ENCODE peak calls at places on chromosomes 11 and 22, in seven cellular contexts. One of them, this sample, is unnamed. For H3K4me1 and H3K27me3, the result is how much of the 10 kb centered on the place peaks cover.

GRCh38 chr11:38278457-38279141 is 1680.6 kb upstream of the RAG2 start:
- DNase-seq in upper lobe of right lung: no peak
- DNase-seq in mesendoderm: no peak
- DNase-seq in CD4-positive, alpha-beta memory T cell: no peak
- DNase-seq in breast epithelium: no peak
- DNase-seq in neuronal stem cell: no peak
- DNase-seq in heart right ventricle: no peak
- DNase-seq in this sample: no peak

GRCh38 chr11:17405232-17406005 is 17.0 kb upstream of the KCNJ11 start:
- DNase-seq in heart right ventricle: peak
- DNase-seq in neuronal stem cell: no peak
- DNase-seq in mesendoderm: peak
- DNase-seq in CD4-positive, alpha-beta memory T cell: no peak
- DNase-seq in upper lobe of right lung: peak
- DNase-seq in breast epithelium: peak
- DNase-seq in this sample: no peak

GRCh38 chr11:60130496-60130895 is 42.0 kb downstream of the MS4A2 start:
- DNase-seq in neuronal stem cell: peak
- DNase-seq in mesendoderm: peak
- DNase-seq in heart right ventricle: peak
- DNase-seq in CD4-positive, alpha-beta memory T cell: no peak
- DNase-seq in upper lobe of right lung: no peak
- DNase-seq in breast epithelium: no peak
- DNase-seq in this sample: no peak

GRCh38 chr11:69905611-69906452 is 86.6 kb upstream of the FGF3 start:
- DNase-seq in mesendoderm: peak
- DNase-seq in CD4-positive, alpha-beta memory T cell: no peak
- DNase-seq in heart right ventricle: no peak
- DNase-seq in upper lobe of right lung: peak
- DNase-seq in neuronal stem cell: no peak
- DNase-seq in breast epithelium: no peak
- DNase-seq in this sample: no peak

GRCh38 chr11:2567026-2567671 is 122.3 kb downstream of the KCNQ1 start:
- DNase-seq in neuronal stem cell: no peak
- DNase-seq in upper lobe of right lung: peak
- DNase-seq in heart right ventricle: no peak
- DNase-seq in CD4-positive, alpha-beta memory T cell: no peak
- DNase-seq in mesendoderm: peak
- DNase-seq in breast epithelium: no peak
- DNase-seq in this sample: no peak

GRCh38 chr11:1509626-1510255 is 23.2 kb upstream of the MOB2 start:
- DNase-seq in mesendoderm: no peak
- DNase-seq in breast epithelium: no peak
- DNase-seq in heart right ventricle: no peak
- DNase-seq in CD4-positive, alpha-beta memory T cell: no peak
- DNase-seq in neuronal stem cell: no peak
- DNase-seq in upper lobe of right lung: no peak
- DNase-seq in this sample: no peak

GRCh38 chr11:82356316-82356715 is 377.3 kb downstream of the FAM181B start:
- DNase-seq in CD4-positive, alpha-beta memory T cell: no peak
- DNase-seq in upper lobe of right lung: no peak
- DNase-seq in breast epithelium: no peak
- DNase-seq in mesendoderm: peak
- DNase-seq in heart right ventricle: no peak
- DNase-seq in neuronal stem cell: no peak
- DNase-seq in this sample: no peak

GRCh38 chr11:33045551-33046255 is 6.3 kb downstream of the TCP11L1 start:
- DNase-seq in CD4-positive, alpha-beta memory T cell: no peak
- DNase-seq in upper lobe of right lung: no peak
- DNase-seq in heart right ventricle: no peak
- DNase-seq in mesendoderm: peak
- DNase-seq in neuronal stem cell: no peak
- DNase-seq in breast epithelium: no peak
- DNase-seq in this sample: no peak

GRCh38 chr11:17588166-17588565 is 41.1 kb downstream of the OTOG start:
- DNase-seq in mesendoderm: no peak
- DNase-seq in CD4-positive, alpha-beta memory T cell: no peak
- DNase-seq in upper lobe of right lung: peak
- DNase-seq in neuronal stem cell: no peak
- DNase-seq in breast epithelium: no peak
- DNase-seq in heart right ventricle: no peak
- DNase-seq in this sample: no peak

GRCh38 chr11:34405079-34405858 is 33.5 kb upstream of the CAT start:
- DNase-seq in breast epithelium: no peak
- DNase-seq in mesendoderm: no peak
- DNase-seq in neuronal stem cell: no peak
- DNase-seq in CD4-positive, alpha-beta memory T cell: peak
- DNase-seq in heart right ventricle: no peak
- DNase-seq in upper lobe of right lung: no peak
- DNase-seq in this sample: no peak

GRCh38 chr11:22617868-22618267 is 7.8 kb downstream of the FANCF start:
- DNase-seq in neuronal stem cell: no peak
- DNase-seq in heart right ventricle: no peak
- DNase-seq in mesendoderm: peak
- DNase-seq in CD4-positive, alpha-beta memory T cell: no peak
- DNase-seq in breast epithelium: no peak
- DNase-seq in upper lobe of right lung: no peak
- DNase-seq in this sample: no peak

GRCh38 chr11:76589945-76590630 is 80.5 kb downstream of the LRRC32 start:
- DNase-seq in CD4-positive, alpha-beta memory T cell: no peak
- DNase-seq in neuronal stem cell: no peak
- DNase-seq in upper lobe of right lung: no peak
- DNase-seq in breast epithelium: no peak
- DNase-seq in heart right ventricle: no peak
- DNase-seq in mesendoderm: no peak
- DNase-seq in this sample: no peak

GRCh38 chr22:19731361-19731725 is 8.0 kb downstream of the GP1BB start:
- DNase-seq in upper lobe of right lung: no peak
- DNase-seq in heart right ventricle: no peak
- DNase-seq in breast epithelium: no peak
- DNase-seq in neuronal stem cell: no peak
- DNase-seq in CD4-positive, alpha-beta memory T cell: no peak
- DNase-seq in mesendoderm: no peak
- DNase-seq in this sample: no peak

GRCh38 chr11:133339495-133340140 is 192.7 kb downstream of the OPCML start:
- DNase-seq in heart right ventricle: no peak
- DNase-seq in breast epithelium: no peak
- DNase-seq in upper lobe of right lung: no peak
- DNase-seq in CD4-positive, alpha-beta memory T cell: no peak
- DNase-seq in neuronal stem cell: no peak
- DNase-seq in mesendoderm: no peak
- DNase-seq in this sample: no peak

GRCh38 chr11:848380-848931 is 5.8 kb downstream of the TSPAN4 start:
- DNase-seq in breast epithelium: no peak
- DNase-seq in mesendoderm: no peak
- DNase-seq in heart right ventricle: no peak
- DNase-seq in upper lobe of right lung: peak
- DNase-seq in CD4-positive, alpha-beta memory T cell: peak
- DNase-seq in neuronal stem cell: no peak
- DNase-seq in this sample: peak

GRCh38 chr11:70611166-70611565 is 212.8 kb downstream of the CTTN start:
- DNase-seq in heart right ventricle: no peak
- DNase-seq in mesendoderm: no peak
- DNase-seq in neuronal stem cell: no peak
- DNase-seq in breast epithelium: no peak
- DNase-seq in upper lobe of right lung: no peak
- DNase-seq in CD4-positive, alpha-beta memory T cell: no peak
- DNase-seq in this sample: no peak

GRCh38 chr11:124896071-124896750 is 1.5 kb downstream of the ROBO4 start:
- DNase-seq in neuronal stem cell: no peak
- DNase-seq in mesendoderm: no peak
- DNase-seq in breast epithelium: no peak
- DNase-seq in heart right ventricle: no peak
- DNase-seq in upper lobe of right lung: no peak
- DNase-seq in CD4-positive, alpha-beta memory T cell: no peak
- DNase-seq in this sample: no peak

GRCh38 chr11:124897681-124898680 is at the start of gene ROBO4:
- DNase-seq in breast epithelium: no peak
- DNase-seq in heart right ventricle: peak
- DNase-seq in CD4-positive, alpha-beta memory T cell: no peak
- DNase-seq in mesendoderm: peak
- DNase-seq in neuronal stem cell: no peak
- DNase-seq in upper lobe of right lung: no peak
- DNase-seq in this sample: no peak

GRCh38 chr11:124898711-124899110 is 1.0 kb upstream of the ROBO4 start:
- DNase-seq in heart right ventricle: peak
- DNase-seq in CD4-positive, alpha-beta memory T cell: no peak
- DNase-seq in breast epithelium: no peak
- DNase-seq in upper lobe of right lung: no peak
- DNase-seq in neuronal stem cell: no peak
- DNase-seq in mesendoderm: peak
- DNase-seq in this sample: no peak

GRCh38 chr11:124895471-124895971 is 2.1 kb downstream of the ROBO4 start:
- DNase-seq in heart right ventricle: no peak
- DNase-seq in neuronal stem cell: no peak
- DNase-seq in upper lobe of right lung: no peak
- DNase-seq in mesendoderm: no peak
- DNase-seq in CD4-positive, alpha-beta memory T cell: no peak
- DNase-seq in breast epithelium: no peak
- DNase-seq in this sample: no peak

DNA sequence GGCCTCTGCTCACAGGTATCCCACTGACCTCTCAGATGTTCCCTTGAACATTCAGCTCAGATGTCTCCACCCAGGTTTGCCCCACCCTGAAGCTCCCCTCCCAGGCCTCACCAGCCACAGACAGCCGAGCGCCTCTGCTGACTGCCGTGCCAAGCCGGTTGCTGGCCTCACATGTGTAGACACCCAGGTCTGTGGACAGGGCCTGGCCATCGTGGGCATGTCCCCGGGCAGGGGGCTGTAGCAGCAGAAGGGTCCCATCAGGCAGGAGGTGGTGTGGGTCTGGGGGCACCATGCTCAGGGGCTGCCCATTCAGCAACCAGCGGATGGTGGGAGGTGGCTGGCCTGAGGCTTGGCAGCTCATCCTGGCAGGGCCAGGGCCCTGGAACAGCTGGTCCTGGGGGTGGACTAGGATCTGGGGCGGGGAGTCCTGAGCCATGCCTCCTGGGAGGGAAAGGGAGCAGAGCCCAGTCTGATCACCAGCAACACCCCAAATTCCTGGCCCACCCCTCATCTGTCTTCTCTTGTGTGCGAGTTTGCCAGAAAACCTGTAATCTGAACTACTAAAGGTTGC is 759 bp downstream of the ROBO4 start:
- DNase-seq in heart right ventricle: no peak
- DNase-seq in upper lobe of right lung: no peak
- DNase-seq in neuronal stem cell: no peak
- DNase-seq in CD4-positive, alpha-beta memory T cell: no peak
- DNase-seq in mesendoderm: no peak
- DNase-seq in breast epithelium: no peak
- DNase-seq in this sample: no peak
- H3K4me3 ChIP-seq in heart right ventricle: peak
- H3K4me3 ChIP-seq in upper lobe of right lung: peak
- H3K4me3 ChIP-seq in neuronal stem cell: no peak
- H3K4me3 ChIP-seq in CD4-positive, alpha-beta memory T cell: no peak
- H3K4me3 ChIP-seq in mesendoderm: no peak
- H3K4me3 ChIP-seq in breast epithelium: peak
- H3K4me3 ChIP-seq in this sample: no peak

GRCh38 chr11:29530961-29531360 is 485.9 kb downstream of the KCNA4 start:
- DNase-seq in upper lobe of right lung: no peak
- DNase-seq in mesendoderm: no peak
- DNase-seq in breast epithelium: no peak
- DNase-seq in heart right ventricle: no peak
- DNase-seq in neuronal stem cell: no peak
- DNase-seq in CD4-positive, alpha-beta memory T cell: no peak
- DNase-seq in this sample: no peak

GRCh38 chr11:29538339-29539036 is 478.3 kb downstream of the KCNA4 start:
- DNase-seq in neuronal stem cell: no peak
- DNase-seq in mesendoderm: no peak
- DNase-seq in heart right ventricle: peak
- DNase-seq in CD4-positive, alpha-beta memory T cell: no peak
- DNase-seq in upper lobe of right lung: no peak
- DNase-seq in breast epithelium: no peak
- DNase-seq in this sample: no peak

DNA sequence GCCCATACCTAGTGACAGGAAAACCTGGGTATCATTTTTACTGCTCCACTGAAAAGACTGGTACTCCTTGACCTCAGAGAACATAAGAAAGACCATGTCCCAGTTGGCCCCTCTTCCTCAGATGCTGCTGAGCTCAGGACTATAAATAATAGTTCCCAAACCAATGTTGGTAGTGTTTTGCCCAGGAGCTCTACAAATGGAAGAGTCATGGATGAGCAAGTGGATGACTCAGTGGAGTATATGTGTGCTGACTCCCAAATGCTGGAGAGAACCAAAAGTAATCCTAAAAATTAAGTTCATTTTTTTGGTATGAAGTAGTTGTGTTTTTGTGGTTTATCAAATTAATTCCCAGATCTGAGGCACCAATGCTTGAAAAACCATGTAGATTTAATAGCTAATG is 482.0 kb downstream of the KCNA4 start:
- DNase-seq in upper lobe of right lung: no peak
- DNase-seq in heart right ventricle: no peak
- DNase-seq in CD4-positive, alpha-beta memory T cell: no peak
- DNase-seq in breast epithelium: no peak
- DNase-seq in neuronal stem cell: no peak
- DNase-seq in mesendoderm: no peak
- DNase-seq in this sample: no peak
- H3K4me1 ChIP-seq in upper lobe of right lung: under half
- H3K4me1 ChIP-seq in heart right ventricle: under half
- H3K4me1 ChIP-seq in CD4-positive, alpha-beta memory T cell: under half
- H3K4me1 ChIP-seq in breast epithelium: under half
- H3K4me1 ChIP-seq in neuronal stem cell: under half
- H3K4me1 ChIP-seq in mesendoderm: under half
- H3K4me1 ChIP-seq in this sample: under half

GRCh38 chr11:112525844-112526590 is 265.4 kb upstream of the PLET1 start:
- DNase-seq in upper lobe of right lung: no peak
- DNase-seq in mesendoderm: no peak
- DNase-seq in breast epithelium: no peak
- DNase-seq in CD4-positive, alpha-beta memory T cell: no peak
- DNase-seq in heart right ventricle: no peak
- DNase-seq in neuronal stem cell: no peak
- DNase-seq in this sample: no peak

GRCh38 chr11:112525270-112525669 is 264.6 kb upstream of the PLET1 start:
- DNase-seq in CD4-positive, alpha-beta memory T cell: no peak
- DNase-seq in breast epithelium: peak
- DNase-seq in mesendoderm: no peak
- DNase-seq in upper lobe of right lung: no peak
- DNase-seq in heart right ventricle: peak
- DNase-seq in neuronal stem cell: no peak
- DNase-seq in this sample: no peak

GRCh38 chr11:112524808-112525207 is 264.1 kb upstream of the PLET1 start:
- DNase-seq in heart right ventricle: peak
- DNase-seq in neuronal stem cell: no peak
- DNase-seq in upper lobe of right lung: no peak
- DNase-seq in CD4-positive, alpha-beta memory T cell: no peak
- DNase-seq in breast epithelium: no peak
- DNase-seq in mesendoderm: no peak
- DNase-seq in this sample: no peak

GRCh38 chr11:112523917-112524316 is 263.3 kb upstream of the PLET1 start:
- DNase-seq in upper lobe of right lung: no peak
- DNase-seq in heart right ventricle: no peak
- DNase-seq in mesendoderm: no peak
- DNase-seq in CD4-positive, alpha-beta memory T cell: no peak
- DNase-seq in neuronal stem cell: no peak
- DNase-seq in breast epithelium: no peak
- DNase-seq in this sample: no peak

GRCh38 chr11:112523477-112523876 is 262.8 kb upstream of the PLET1 start:
- DNase-seq in upper lobe of right lung: no peak
- DNase-seq in breast epithelium: no peak
- DNase-seq in CD4-positive, alpha-beta memory T cell: no peak
- DNase-seq in heart right ventricle: peak
- DNase-seq in neuronal stem cell: peak
- DNase-seq in mesendoderm: peak
- DNase-seq in this sample: no peak
- H3K27me3 ChIP-seq in upper lobe of right lung: under half
- H3K27me3 ChIP-seq in breast epithelium: under half
- H3K27me3 ChIP-seq in CD4-positive, alpha-beta memory T cell: under half
- H3K27me3 ChIP-seq in heart right ventricle: under half
- H3K27me3 ChIP-seq in neuronal stem cell: under half
- H3K27me3 ChIP-seq in mesendoderm: under half
- H3K27me3 ChIP-seq in this sample: under half

GRCh38 chr22:37484115-37485005 is 1.8 kb downstream of the MFNG start:
- DNase-seq in heart right ventricle: peak
- DNase-seq in breast epithelium: peak
- DNase-seq in neuronal stem cell: no peak
- DNase-seq in upper lobe of right lung: peak
- DNase-seq in mesendoderm: no peak
- DNase-seq in CD4-positive, alpha-beta memory T cell: peak
- DNase-seq in this sample: peak
- H3K4me3 ChIP-seq in heart right ventricle: peak
- H3K4me3 ChIP-seq in breast epithelium: peak
- H3K4me3 ChIP-seq in neuronal stem cell: no peak
- H3K4me3 ChIP-seq in upper lobe of right lung: peak
- H3K4me3 ChIP-seq in mesendoderm: no peak
- H3K4me3 ChIP-seq in CD4-positive, alpha-beta memory T cell: peak
- H3K4me3 ChIP-seq in this sample: peak

This sample was measured in CD4-positive, CD25-positive, alpha-beta regulatory T cell.